ENCODE peak calls at places on chromosomes 4 and X, in six cellular contexts. U is transverse colon, T is epithelial cell of esophagus, O is neural progenitor cell, D is endothelial cell, Z is lower lobe of right lung. C is an unnamed sample.

GRCh38 chr4:40475609-40476008 is 140.5 kb downstream of the CHRNA9 start:
- DNase-seq in U (peak), T (no peak), O (peak), D (no peak), Z (no peak), C (no peak)

GRCh38 chr4:40199179-40199670 is 2.4 kb downstream of the RHOH start:
- DNase-seq in U (no peak), T (no peak), O (no peak), D (no peak), Z (no peak), C (no peak)

GRCh38 chrX:48086119-48086518 is 14.7 kb upstream of the ZNF630 start:
- DNase-seq in U (no peak), T (peak), O (no peak), D (no peak), Z (no peak), C (no peak)

GRCh38 chr4:24032371-24032989 is 142.6 kb upstream of the PPARGC1A start:
- DNase-seq in U (peak), T (peak), O (peak), D (no peak), Z (no peak), C (no peak)

GRCh38 chr4:88600129-88600849 is 8.0 kb downstream of the HERC3 start:
- DNase-seq in U (no peak), T (peak), O (no peak), D (no peak), Z (no peak), C (no peak)

GRCh38 chrX:119708936-119709335 is 16.0 kb upstream of the SEPTIN6 start:
- DNase-seq in U (no peak), T (no peak), O (no peak), D (no peak), Z (no peak), C (no peak)

GRCh38 chrX:135481696-135482179 is 38.7 kb upstream of the INTS6L start:
- DNase-seq in U (no peak), T (no peak), O (no peak), D (no peak), Z (no peak), C (no peak)

GRCh38 chrX:10628906-10629305 is 8.5 kb upstream of the MID1 start:
- DNase-seq in U (no peak), T (no peak), O (no peak), D (no peak), Z (no peak), C (no peak)

GRCh38 chr4:84673475-84674230 is 90.7 kb downstream of the CDS1 start:
- DNase-seq in U (no peak), T (peak), O (no peak), D (no peak), Z (no peak), C (no peak)

GRCh38 chrX:40755291-40756249 is 20.2 kb upstream of the MED14 start:
- DNase-seq in U (no peak), T (peak), O (no peak), D (no peak), Z (no peak), C (no peak)

GRCh38 chrX:94265323-94265722 is 591.3 kb downstream of the FAM133A start:
- DNase-seq in U (no peak), T (no peak), O (no peak), D (no peak), Z (no peak), C (no peak)

GRCh38 chr4:25144870-25145481 is 15.3 kb downstream of the SEPSECS start:
- DNase-seq in U (no peak), T (peak), O (peak), D (no peak), Z (no peak), C (no peak)

GRCh38 chr4:72312032-72312650 is 256.9 kb downstream of the ADAMTS3 start:
- DNase-seq in U (peak), T (peak), O (peak), D (no peak), Z (peak), C (no peak)

GRCh38 chrX:65509400-65509799 is 25.2 kb downstream of the LAS1L start:
- DNase-seq in U (no peak), T (no peak), O (no peak), D (no peak), Z (no peak), C (no peak)

GRCh38 chr4:26021417-26022345 is 107.7 kb downstream of the SMIM20 start:
- DNase-seq in U (no peak), T (no peak), O (no peak), D (no peak), Z (no peak), C (no peak)

GRCh38 chrX:152926279-152926678 is 28.4 kb downstream of the ZNF185 start:
- DNase-seq in U (peak), T (peak), O (peak), D (peak), Z (no peak), C (peak)

GRCh38 chrX:13360146-13360545 is 40.3 kb upstream of the ATXN3L start:
- DNase-seq in U (no peak), T (no peak), O (no peak), D (no peak), Z (no peak), C (no peak)

GRCh38 chr4:119550857-119551532 is 77.6 kb downstream of the PDE5A start:
- DNase-seq in U (no peak), T (peak), O (peak), D (no peak), Z (no peak), C (no peak)

GRCh38 chr4:153295131-153295755 is 49.2 kb upstream of the MND1 start:
- DNase-seq in U (no peak), T (peak), O (no peak), D (no peak), Z (no peak), C (no peak)

GRCh38 chr4:81622474-81623198 is 150.9 kb upstream of the RASGEF1B start:
- DNase-seq in U (no peak), T (no peak), O (no peak), D (no peak), Z (no peak), C (no peak)

GRCh38 chr4:103915224-103915869 is 195.6 kb upstream of the TACR3 start:
- DNase-seq in U (no peak), T (peak), O (peak), D (no peak), Z (no peak), C (no peak)

GRCh38 chr4:176406297-176406696 is 86.5 kb downstream of the SPCS3 start:
- DNase-seq in U (no peak), T (no peak), O (no peak), D (no peak), Z (no peak), C (no peak)

GRCh38 chr4:55949480-55949802 is 696 bp downstream of the CEP135 start:
- DNase-seq in U (no peak), T (no peak), O (no peak), D (no peak), Z (no peak), C (no peak)

GRCh38 chr4:52199574-52200338 is 148.7 kb downstream of the SPATA18 start:
- DNase-seq in U (no peak), T (peak), O (no peak), D (no peak), Z (no peak), C (no peak)

GRCh38 chrX:131816551-131817136 is 206.5 kb upstream of the STK26 start:
- DNase-seq in U (peak), T (no peak), O (no peak), D (no peak), Z (no peak), C (no peak)

GRCh38 chrX:139828037-139828436 is 104.8 kb downstream of the ATP11C start:
- DNase-seq in U (no peak), T (no peak), O (no peak), D (no peak), Z (no peak), C (no peak)

GRCh38 chr4:67035501-67035900 is 509.8 kb downstream of the CENPC start:
- DNase-seq in U (no peak), T (peak), O (no peak), D (no peak), Z (no peak), C (no peak)

GRCh38 chrX:10350991-10351390 is 194.2 kb downstream of the CLCN4 start:
- DNase-seq in U (no peak), T (peak), O (no peak), D (no peak), Z (no peak), C (no peak)

GRCh38 chrX:41010188-41010846 is 74.9 kb upstream of the USP9X start:
- DNase-seq in U (peak), T (peak), O (peak), D (peak), Z (peak), C (no peak)

GRCh38 chrX:123803331-123803983 is 56.4 kb upstream of the XIAP start:
- DNase-seq in U (no peak), T (peak), O (no peak), D (peak), Z (no peak), C (no peak)

GRCh38 chrX:119459181-119459580 is 9.1 kb upstream of the SLC25A5 start:
- DNase-seq in U (no peak), T (no peak), O (no peak), D (no peak), Z (no peak), C (no peak)

DNA sequence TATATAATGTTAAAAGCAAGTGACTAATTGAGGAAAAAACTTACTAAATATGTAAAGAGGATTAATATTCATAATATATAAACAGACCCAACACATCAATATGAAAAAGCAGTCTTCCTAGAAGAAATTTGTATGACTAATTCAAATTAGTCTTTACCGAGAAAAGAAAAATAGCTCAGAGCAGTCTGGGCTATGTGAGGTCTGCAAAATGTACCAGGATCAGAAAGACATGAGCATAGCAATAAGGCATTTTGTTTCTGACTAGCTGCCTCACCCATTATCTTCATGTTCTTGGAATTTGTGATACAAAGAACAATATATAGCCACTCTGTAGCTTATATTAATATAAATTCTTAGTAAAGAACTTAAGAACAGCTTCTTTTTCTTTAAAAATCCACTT is 13.7 kb upstream of the TMPRSS11B start:
- DNase-seq in U (no peak), T (peak), O (no peak), D (no peak), Z (no peak), C (no peak)
- TF ChIP-seq CTCF in U (no peak), T (no peak), O (no peak), D (no peak), Z (no peak), C (no peak)

GRCh38 chr4:117768610-117769009 is 265.7 kb upstream of the NDST3 start:
- DNase-seq in U (no peak), T (no peak), O (no peak), D (no peak), Z (no peak), C (no peak)

GRCh38 chr4:117777721-117778120 is 256.6 kb upstream of the NDST3 start:
- DNase-seq in U (no peak), T (peak), O (no peak), D (no peak), Z (no peak), C (no peak)

GRCh38 chr4:117773067-117773946 is 261.0 kb upstream of the NDST3 start:
- DNase-seq in U (peak), T (no peak), O (no peak), D (no peak), Z (no peak), C (no peak)

GRCh38 chr4:117770269-117771087 is 263.8 kb upstream of the NDST3 start:
- DNase-seq in U (no peak), T (no peak), O (no peak), D (no peak), Z (no peak), C (no peak)

GRCh38 chr4:117771647-117772337 is 262.5 kb upstream of the NDST3 start:
- DNase-seq in U (no peak), T (no peak), O (peak), D (no peak), Z (no peak), C (no peak)
- TF ChIP-seq CTCF in U (no peak), T (no peak), O (peak), D (peak), Z (no peak), C (peak)

DNA sequence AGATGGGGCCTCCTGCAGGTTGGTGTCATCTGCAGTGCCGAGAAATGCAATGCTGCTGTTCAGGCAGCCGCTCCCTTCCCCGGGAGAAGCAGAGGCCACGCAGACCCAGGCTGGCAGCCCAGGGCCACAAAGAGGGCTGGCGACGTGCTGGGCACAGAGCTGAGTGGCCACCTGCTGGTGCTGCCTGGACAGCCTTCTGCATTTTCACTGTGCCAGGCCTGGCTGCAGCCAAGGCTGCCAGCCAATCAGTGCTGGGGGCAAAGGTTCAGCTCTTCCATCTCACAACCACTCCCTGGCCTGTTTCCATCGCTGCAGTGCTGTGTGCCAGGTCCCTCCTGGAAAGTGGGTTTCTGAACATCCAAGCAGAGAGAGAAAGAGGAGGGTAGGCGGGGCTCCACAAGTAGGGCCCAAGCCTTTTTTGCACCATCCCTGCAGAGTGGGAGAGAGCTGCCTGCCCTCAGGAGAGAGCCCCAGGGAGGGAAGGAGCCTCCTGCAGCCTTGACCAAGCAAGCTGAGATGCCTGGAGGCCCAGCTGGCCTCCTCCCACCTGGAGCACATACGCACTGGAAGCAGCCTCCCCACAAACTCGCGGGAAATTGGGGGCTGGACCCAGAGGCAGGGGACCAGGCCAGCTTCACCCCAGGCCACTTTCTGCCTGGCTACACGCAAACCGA is 20.1 kb downstream of the ADRA2C start:
- DNase-seq in U (peak), T (no peak), O (no peak), D (no peak), Z (no peak), C (no peak)
- TF ChIP-seq CTCF in U (peak), T (no peak), O (no peak), D (no peak), Z (no peak), C (no peak)

GRCh38 chrX:154372612-154373022 is 1.8 kb downstream of the FLNA start:
- DNase-seq in U (no peak), T (peak), O (no peak), D (no peak), Z (no peak), C (no peak)

GRCh38 chrX:154373340-154374306 is 811 bp downstream of the FLNA start:
- DNase-seq in U (peak), T (peak), O (peak), D (peak), Z (no peak), C (no peak)

GRCh38 chrX:154375156-154375504 is 696 bp upstream of the FLNA start:
- DNase-seq in U (no peak), T (no peak), O (no peak), D (no peak), Z (no peak), C (no peak)

GRCh38 chrX:154376768-154377167 is 2.3 kb upstream of the EMD start:
- DNase-seq in U (no peak), T (no peak), O (no peak), D (no peak), Z (no peak), C (no peak)

GRCh38 chrX:154374361-154375155 is at the start of gene FLNA:
- DNase-seq in U (peak), T (peak), O (peak), D (peak), Z (no peak), C (no peak)
- TF ChIP-seq CTCF in U (no peak), T (no peak), O (peak), D (no peak), Z (no peak), C (peak)

DNA sequence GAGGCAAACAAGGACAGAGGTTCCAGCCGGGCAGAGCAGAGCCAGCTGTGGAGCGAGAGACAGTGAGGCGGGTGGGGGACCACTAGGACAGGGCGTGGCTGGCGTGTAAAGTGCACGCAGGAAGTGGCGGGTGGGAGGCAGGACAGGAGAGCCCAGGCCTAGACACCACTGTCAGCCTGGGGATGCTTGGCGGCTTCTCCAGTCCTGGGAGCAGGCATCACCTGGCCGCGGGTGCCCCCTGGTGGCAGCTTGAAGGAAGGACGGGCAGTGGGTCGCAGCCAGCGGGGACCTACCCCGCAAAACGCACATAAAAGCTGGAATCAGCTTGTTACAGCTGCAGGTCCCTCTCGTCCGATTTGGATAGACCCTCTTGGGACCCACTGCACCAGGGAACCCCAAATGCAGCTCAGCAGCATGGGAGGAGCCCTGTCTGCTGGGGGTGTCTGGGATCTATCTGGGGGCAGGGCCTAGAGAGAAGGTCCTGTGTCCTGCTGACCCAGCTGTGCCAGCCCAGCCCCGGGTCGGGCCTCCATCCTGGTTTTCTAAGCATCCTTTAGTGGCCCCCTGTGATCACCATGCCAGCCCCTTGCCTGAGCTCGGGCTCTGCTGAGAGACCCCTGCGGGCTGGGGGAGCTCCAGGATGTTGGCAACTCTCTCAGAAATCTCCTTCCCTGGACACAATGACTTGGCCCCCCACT is 57.7 kb downstream of the WFS1 start:
- DNase-seq in U (peak), T (peak), O (peak), D (peak), Z (peak), C (peak)
- TF ChIP-seq CTCF in U (peak), T (peak), O (peak), D (peak), Z (peak), C (peak)

GRCh38 chr4:7928711-7929505 is 10.8 kb downstream of the AFAP1 start:
- DNase-seq in U (no peak), T (peak), O (peak), D (no peak), Z (no peak), C (no peak)
- TF ChIP-seq CTCF in U (no peak), T (peak), O (peak), D (no peak), Z (peak), C (peak)

GRCh38 chr4:82776925-82777542 is 21.6 kb downstream of the SCD5 start:
- DNase-seq in U (no peak), T (no peak), O (no peak), D (no peak), Z (no peak), C (no peak)

GRCh38 chr4:82779032-82779431 is 19.6 kb downstream of the SCD5 start:
- DNase-seq in U (no peak), T (no peak), O (no peak), D (no peak), Z (no peak), C (no peak)

GRCh38 chr4:82780398-82781231 is 18.0 kb downstream of the SCD5 start:
- DNase-seq in U (peak), T (peak), O (no peak), D (no peak), Z (peak), C (no peak)

GRCh38 chr4:82775243-82775642 is 23.4 kb downstream of the SCD5 start:
- DNase-seq in U (no peak), T (no peak), O (no peak), D (no peak), Z (no peak), C (no peak)

DNA sequence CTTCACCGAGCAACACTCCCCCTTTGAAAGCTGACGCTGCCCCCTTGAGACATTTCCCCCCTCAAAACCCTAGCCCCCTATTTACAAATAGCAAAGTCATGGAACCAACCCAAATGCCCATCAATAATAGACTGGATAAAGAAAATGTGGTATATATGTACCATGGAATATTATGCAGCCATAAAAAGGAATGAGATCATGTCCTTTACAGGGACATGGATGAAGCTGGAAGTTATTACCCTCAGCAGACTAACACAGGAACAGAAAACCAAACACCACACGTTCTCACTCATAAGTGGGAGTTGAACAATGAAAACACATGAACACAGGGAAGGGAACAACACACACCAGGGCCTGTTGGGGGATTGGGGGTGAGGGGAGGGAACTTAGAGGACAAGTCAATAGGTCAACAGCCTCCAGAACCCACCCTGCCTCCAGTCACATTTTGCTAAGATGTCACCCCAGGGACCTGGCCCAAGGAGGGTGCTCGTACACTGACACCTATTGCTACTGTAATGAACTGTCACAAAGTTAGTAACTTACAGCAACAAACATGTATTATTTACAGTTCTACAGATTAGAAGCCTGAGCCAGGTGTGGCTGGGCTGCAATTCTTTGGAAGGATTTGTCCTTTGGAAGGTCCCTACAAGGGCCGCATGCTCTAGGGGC is 20.6 kb downstream of the SCD5 start:
- DNase-seq in U (no peak), T (no peak), O (no peak), D (no peak), Z (no peak), C (no peak)
- TF ChIP-seq CTCF in U (no peak), T (no peak), O (no peak), D (no peak), Z (no peak), C (no peak)

DNA sequence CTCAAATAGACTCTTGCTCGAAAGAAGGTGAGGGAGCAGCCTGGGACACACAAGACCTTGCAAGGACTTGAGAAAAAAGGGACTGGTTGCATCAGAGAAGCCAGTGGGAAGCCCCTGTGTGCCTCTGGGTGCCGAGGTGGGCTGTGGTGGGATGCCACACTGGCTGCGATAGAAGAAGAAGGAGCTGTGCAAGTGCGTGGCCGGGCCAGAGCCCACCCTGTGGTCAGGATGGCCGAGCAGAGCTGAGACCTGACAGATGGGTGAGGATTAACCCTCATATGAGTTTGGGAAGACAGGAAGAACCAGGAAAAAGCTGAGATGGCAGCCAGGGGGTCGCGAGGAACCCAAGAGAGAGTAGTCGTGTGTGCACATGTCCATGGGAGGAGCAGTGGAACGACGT is 44.6 kb upstream of the HGFAC start:
- DNase-seq in U (no peak), T (no peak), O (no peak), D (no peak), Z (no peak), C (no peak)
- TF ChIP-seq CTCF in U (no peak), T (no peak), O (no peak), D (no peak), Z (no peak), C (no peak)

C was measured in D721Med.